ENCODE peak calls at places on chromosomes 7 and 10, in four cellular contexts. I is left ventricle myocardium inferior; Q is CD4-positive, alpha-beta T cell; F is HCT116. C is an unnamed sample.

GRCh38 chr7:2892571-2892970 is 48.5 kb upstream of the GNA12 start:
- DNase-seq in Q (no peak), F (no peak), I (no peak), C (no peak)

GRCh38 chr10:50407077-50407801 is 155.9 kb upstream of the ASAH2 start:
- DNase-seq in Q (no peak), F (peak; percentile 74), I (no peak), C (no peak)

GRCh38 chr7:41185851-41186250 is 517.0 kb downstream of the INHBA start:
- DNase-seq in Q (no peak), F (no peak), I (no peak), C (no peak)

GRCh38 chr10:125025341-125025740 is 83.4 kb downstream of the ZRANB1 start:
- DNase-seq in Q (no peak), F (no peak), I (no peak), C (no peak)

GRCh38 chr7:6023974-6024435 is 7.2 kb upstream of the ANKRD61 start:
- DNase-seq in Q (no peak), F (no peak), I (no peak), C (no peak)

GRCh38 chr10:89074120-89074519 is 83.5 kb downstream of the FAS start:
- DNase-seq in F (no peak), I (peak; percentile 54), Q (no peak), C (no peak)

GRCh38 chr7:16891338-16891737 is 9.6 kb upstream of the AGR3 start:
- DNase-seq in F (peak; percentile 7), I (no peak), Q (no peak), C (peak; percentile 43)

GRCh38 chr10:19097151-19097550 is 48.5 kb downstream of the MALRD1 start:
- DNase-seq in Q (no peak), F (no peak), I (no peak), C (no peak)

GRCh38 chr7:464712-465461 is 54.8 kb downstream of the PDGFA start:
- DNase-seq in F (no peak), I (peak; percentile 50), Q (no peak), C (no peak)

GRCh38 chr10:31602541-31603244 is 283.7 kb downstream of the ZEB1 start:
- DNase-seq in I (peak; percentile 84), F (no peak), Q (no peak), C (peak; percentile 46)

GRCh38 chr7:11077816-11078215 is 104.1 kb downstream of the PHF14 start:
- DNase-seq in I (no peak), Q (no peak), F (no peak), C (no peak)

GRCh38 chr10:108360187-108360586 is 1195.7 kb upstream of the SORCS1 start:
- DNase-seq in Q (no peak), F (no peak), I (no peak), C (peak; percentile 34)

GRCh38 chr10:108362956-108363355 is 1198.5 kb upstream of the SORCS1 start:
- DNase-seq in F (no peak), Q (no peak), I (no peak), C (no peak)

GRCh38 chr10:108362306-108362705 is 1197.8 kb upstream of the SORCS1 start:
- DNase-seq in Q (no peak), I (no peak), F (no peak), C (no peak)

GRCh38 chr10:108363566-108363965 is 1199.1 kb upstream of the SORCS1 start:
- DNase-seq in F (no peak), I (no peak), Q (no peak), C (no peak)

DNA sequence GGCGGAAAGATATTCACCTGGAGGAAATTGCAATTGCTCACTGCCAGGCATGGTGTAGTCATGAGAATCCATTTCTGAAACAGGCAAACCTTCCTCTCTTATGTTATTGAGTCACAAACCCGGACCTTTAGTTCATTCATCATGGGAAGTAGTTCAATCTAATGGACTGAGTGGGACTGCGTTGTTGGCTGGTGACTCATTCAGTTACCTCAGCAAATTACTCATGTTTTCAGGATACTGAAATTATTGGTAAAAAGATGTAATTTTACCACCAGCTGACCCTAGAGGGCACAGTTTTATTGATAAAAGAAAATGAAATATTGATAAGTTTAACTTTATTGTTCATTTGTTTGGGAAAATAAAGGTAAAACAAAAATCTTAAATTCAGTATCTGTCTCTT is 1194.4 kb upstream of the SORCS1 start:
- DNase-seq in I (no peak), F (no peak), Q (no peak), C (peak; percentile 95)
- TF ChIP-seq CTCF in I (no peak), F (no peak), Q (no peak), C (no peak)

GRCh38 chr10:3943695-3944257 is 158.8 kb upstream of the KLF6 start:
- DNase-seq in Q (no peak), F (no peak), I (no peak), C (no peak)

GRCh38 chr10:3945026-3945425 is 160.0 kb upstream of the KLF6 start:
- DNase-seq in F (no peak), Q (no peak), I (no peak), C (no peak)

GRCh38 chr10:3941676-3942075 is 156.7 kb upstream of the KLF6 start:
- DNase-seq in I (no peak), Q (no peak), F (no peak), C (no peak)

GRCh38 chr10:3944591-3944990 is 159.6 kb upstream of the KLF6 start:
- DNase-seq in I (no peak), F (no peak), Q (no peak), C (no peak)

GRCh38 chr10:3942930-3943489 is 158.0 kb upstream of the KLF6 start:
- DNase-seq in I (no peak), F (no peak), Q (no peak), C (no peak)
- H3K27ac ChIP-seq in I (no peak overlapping the region), F (no peak overlapping the region), Q (no peak overlapping the region), C (no peak overlapping the region)

GRCh38 chr7:100546868-100547800 is 8.1 kb downstream of the AGFG2 start:
- DNase-seq in F (no peak), I (no peak), Q (no peak), C (no peak)

GRCh38 chr7:100546129-100546867 is 7.3 kb downstream of the AGFG2 start:
- DNase-seq in F (no peak), Q (no peak), I (no peak), C (no peak)

GRCh38 chr7:100544386-100544785 is 5.4 kb downstream of the AGFG2 start:
- DNase-seq in Q (no peak), I (no peak), F (no peak), C (no peak)

GRCh38 chr7:100544949-100545635 is 6.1 kb downstream of the AGFG2 start:
- DNase-seq in Q (no peak), I (no peak), F (no peak), C (no peak)

DNA sequence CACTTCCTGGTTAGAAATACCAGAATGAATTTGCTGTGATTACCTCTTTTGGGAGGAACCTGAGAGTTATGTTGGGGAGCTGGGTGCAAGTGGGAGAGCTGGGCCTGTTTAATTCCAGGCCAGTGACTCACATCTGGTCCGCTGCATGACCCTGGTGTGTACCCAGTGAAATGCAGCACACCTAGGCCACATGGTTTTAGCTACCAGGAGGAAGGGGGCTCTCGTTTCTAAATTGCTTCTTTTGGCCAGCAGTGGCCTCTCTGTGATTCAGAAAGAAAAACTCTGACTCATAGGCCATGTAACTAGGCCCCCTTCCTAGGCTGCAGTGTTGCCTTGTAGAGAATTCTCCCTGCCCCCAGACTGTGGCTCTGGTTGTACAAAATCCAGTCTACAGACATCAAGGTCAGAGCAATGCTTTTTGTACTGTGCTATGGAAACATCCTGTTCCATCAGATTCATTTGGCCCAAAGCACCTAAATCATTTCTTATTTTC is 6.7 kb downstream of the AGFG2 start:
- DNase-seq in I (no peak), Q (peak; percentile 21), F (peak; percentile 81), C (peak; percentile 96)
- TF ChIP-seq CTCF in I (no peak), Q (no peak), F (no peak), C (no peak)

GRCh38 chr7:3949226-3949625 is 648.2 kb downstream of the SDK1 start:
- DNase-seq in F (no peak), I (no peak), Q (no peak), C (no peak)
- H3K27ac ChIP-seq in F (no peak overlapping the region), I (no peak overlapping the region), Q (no peak overlapping the region), C (no peak overlapping the region)

DNA sequence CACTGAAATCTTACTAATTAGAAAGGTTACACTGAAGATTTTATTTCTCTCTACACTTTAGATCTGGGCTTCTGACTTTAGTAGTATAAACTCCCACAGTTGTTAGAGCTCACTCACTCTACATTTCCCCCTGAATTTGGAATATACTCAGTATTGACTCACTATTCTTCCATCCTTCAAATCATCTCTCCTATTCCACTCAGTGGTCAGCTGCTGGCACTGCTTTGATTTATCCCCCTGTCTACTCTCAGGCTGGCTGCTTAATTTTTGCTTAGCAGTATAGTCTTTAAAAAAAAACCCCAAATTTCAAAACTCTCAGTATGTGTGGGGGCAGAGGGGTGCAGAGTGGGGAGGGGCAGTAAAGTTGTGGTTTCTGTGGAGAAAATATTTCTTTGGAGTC is 68.9 kb downstream of the CDK6 start:
- DNase-seq in F (no peak), I (no peak), Q (no peak), C (no peak)
- TF ChIP-seq CTCF in F (no peak), I (no peak), Q (no peak), C (no peak)

C was measured in RWPE1.